ENCODE peak calls at places on chromosomes 16 and 17, in five cellular contexts. Y, W, C, B and X are unnamed samples.

GRCh38 chr17:54745862-54746261 is 154.8 kb upstream of the TOM1L1 start:
- DNase-seq in W (no peak), C (no peak), Y (no peak), B (no peak), X (no peak)

GRCh38 chr17:72416054-72416691 is 295.4 kb downstream of the SOX9 start:
- DNase-seq in W (peak), B (no peak), Y (no peak), C (no peak), X (no peak)

GRCh38 chr16:49664221-49665215 is 191.4 kb downstream of the ZNF423 start:
- DNase-seq in C (no peak), B (no peak), W (no peak), Y (no peak), X (no peak)

GRCh38 chr17:75844530-75845057 is 390 bp upstream of the UNC13D start:
- DNase-seq in C (no peak), Y (no peak), W (no peak), B (no peak), X (no peak)

GRCh38 chr17:57477483-57478357 is 221.4 kb downstream of the MSI2 start:
- DNase-seq in B (no peak), C (no peak), Y (no peak), W (no peak), X (no peak)

GRCh38 chr17:19019041-19019941 is 14.7 kb upstream of the FAM83G start:
- DNase-seq in B (no peak), W (peak), C (no peak), Y (no peak), X (peak)

GRCh38 chr17:58083491-58084316 is 485 bp downstream of the DYNLL2 start:
- DNase-seq in Y (peak), C (no peak), W (peak), B (no peak), X (peak)

GRCh38 chr16:21650517-21650916 is 1.9 kb downstream of the IGSF6 start:
- DNase-seq in Y (no peak), C (no peak), B (no peak), W (no peak), X (no peak)

GRCh38 chr16:52921104-52921503 is 131.6 kb downstream of the CHD9NB start:
- DNase-seq in Y (no peak), C (no peak), W (no peak), B (no peak), X (no peak)

GRCh38 chr17:5234645-5235576 is at the start of gene SCIMP:
- DNase-seq in Y (no peak), C (no peak), B (no peak), W (no peak), X (no peak)

GRCh38 chr16:10866196-10866976 is 10.6 kb upstream of the CIITA start:
- DNase-seq in B (no peak), W (no peak), C (no peak), Y (no peak), X (no peak)

GRCh38 chr17:76843703-76844484 is 24.3 kb upstream of the MGAT5B start:
- DNase-seq in C (no peak), Y (no peak), W (no peak), B (no peak), X (no peak)

GRCh38 chr17:16552637-16553045 is 16.4 kb downstream of the ZNF287 start:
- DNase-seq in W (no peak), B (no peak), C (no peak), Y (no peak), X (no peak)

GRCh38 chr17:51029142-51029541 is 91.5 kb downstream of the SPAG9 start:
- DNase-seq in W (no peak), Y (no peak), C (no peak), B (no peak), X (no peak)

GRCh38 chr16:53129281-53130192 is 74.7 kb downstream of the CHD9 start:
- DNase-seq in Y (no peak), C (no peak), W (no peak), B (no peak), X (peak)

GRCh38 chr17:79851461-79851817 is 12.2 kb upstream of the CBX4 start:
- DNase-seq in W (no peak), C (no peak), Y (no peak), B (no peak), X (no peak)

GRCh38 chr17:61997649-61998048 is 67.4 kb downstream of the MED13 start:
- DNase-seq in W (no peak), Y (no peak), B (no peak), C (no peak), X (no peak)

GRCh38 chr17:61400058-61400785 is 579 bp downstream of the TBX2 start:
- DNase-seq in Y (no peak), W (no peak), C (no peak), B (peak), X (no peak)

GRCh38 chr16:17509194-17509593 is 38.4 kb upstream of the XYLT1 start:
- DNase-seq in B (no peak), W (no peak), C (no peak), Y (no peak), X (no peak)

GRCh38 chr17:79531191-79531590 is 79.7 kb downstream of the RBFOX3 start:
- DNase-seq in W (no peak), C (no peak), B (no peak), Y (no peak), X (no peak)

GRCh38 chr17:69485901-69486643 is 71.6 kb downstream of the MAP2K6 start:
- DNase-seq in W (peak), B (no peak), Y (no peak), C (no peak), X (no peak)

GRCh38 chr16:77298638-77299360 is 99.6 kb downstream of the SYCE1L start:
- DNase-seq in W (no peak), B (no peak), C (no peak), Y (no peak), X (no peak)

GRCh38 chr16:4003576-4003975 is 112.7 kb downstream of the ADCY9 start:
- DNase-seq in Y (no peak), C (no peak), W (no peak), B (no peak), X (no peak)

GRCh38 chr17:57455063-57455914 is 199.0 kb downstream of the MSI2 start:
- DNase-seq in W (no peak), Y (no peak), C (no peak), B (no peak), X (no peak)